ENCODE peak calls at places on chromosomes 5 and 9, in four cellular contexts. M, Q, R and H are unnamed samples.

GRCh38 chr9:97928968-97929604 is 6.8 kb upstream of the TRMO start:
- DNase-seq in M (no peak), Q (no peak), R (no peak), H (no peak)

GRCh38 chr5:151023651-151024050 is 3.3 kb downstream of the GPX3 start:
- DNase-seq in M (no peak), Q (no peak), R (no peak), H (peak)

GRCh38 chr5:4044881-4045280 is 449.2 kb downstream of the IRX1 start:
- DNase-seq in M (no peak), Q (no peak), R (no peak), H (no peak)

GRCh38 chr9:107044872-107045271 is 181.9 kb downstream of the ZNF462 start:
- DNase-seq in M (peak), Q (no peak), R (no peak), H (no peak)

GRCh38 chr5:68245325-68245724 is 29.8 kb downstream of the PIK3R1 start:
- DNase-seq in M (no peak), Q (no peak), R (no peak), H (no peak)

GRCh38 chr9:16571127-16571848 is 299.2 kb downstream of the BNC2 start:
- DNase-seq in M (no peak), Q (no peak), R (no peak), H (no peak)

GRCh38 chr9:80994892-80995291 is 694.5 kb downstream of the TLE1 start:
- DNase-seq in M (no peak), Q (no peak), R (no peak), H (no peak)

GRCh38 chr5:42691413-42691861 is 65.2 kb upstream of the CCDC152 start:
- DNase-seq in M (no peak), Q (no peak), R (no peak), H (no peak)

GRCh38 chr5:27472000-27472763 is 433.8 kb upstream of the CDH9 start:
- DNase-seq in M (peak), Q (peak), R (peak), H (peak)

GRCh38 chr5:29697786-29698414 is 1495.6 kb upstream of the CDH6 start:
- DNase-seq in M (no peak), Q (peak), R (no peak), H (peak)

GRCh38 chr9:104993291-104993963 is 65.5 kb upstream of the ABCA1 start:
- DNase-seq in M (peak), Q (peak), R (no peak), H (peak)

GRCh38 chr9:69554945-69555344 is 117.2 kb downstream of the APBA1 start:
- DNase-seq in M (no peak), Q (no peak), R (no peak), H (no peak)

GRCh38 chr9:91502913-91503649 is 79.4 kb upstream of the NFIL3 start:
- DNase-seq in M (no peak), Q (no peak), R (no peak), H (no peak)

GRCh38 chr9:37446401-37446800 is 18.8 kb downstream of the ZBTB5 start:
- DNase-seq in M (no peak), Q (no peak), R (no peak), H (no peak)

GRCh38 chr5:168976311-168976893 is 324.5 kb downstream of the SLIT3 start:
- DNase-seq in M (no peak), Q (no peak), R (no peak), H (no peak)

GRCh38 chr5:88883566-88884434 is 816 bp upstream of the MEF2C start:
- DNase-seq in M (peak), Q (no peak), R (no peak), H (peak)

GRCh38 chr9:109274768-109275596 is 45.9 kb downstream of the EPB41L4B start:
- DNase-seq in M (no peak), Q (no peak), R (no peak), H (no peak)

GRCh38 chr9:128276574-128277270 is 646 bp downstream of the SWI5 start:
- DNase-seq in M (peak), Q (no peak), R (no peak), H (peak)

GRCh38 chr9:96514825-96515218 is 64.9 kb downstream of the HABP4 start:
- DNase-seq in M (no peak), Q (no peak), R (no peak), H (no peak)

GRCh38 chr9:4718911-4719310 is 22.1 kb downstream of the AK3 start:
- DNase-seq in M (no peak), Q (no peak), R (no peak), H (no peak)

GRCh38 chr5:159620853-159621540 is 290.7 kb upstream of the IL12B start:
- DNase-seq in M (peak), Q (no peak), R (no peak), H (peak)

GRCh38 chr9:92911496-92912475 is 33.9 kb upstream of the ZNF484 start:
- DNase-seq in M (no peak), Q (peak), R (no peak), H (no peak)

GRCh38 chr9:111483419-111483861 is 743 bp downstream of the ECPAS start:
- DNase-seq in M (no peak), Q (peak), R (no peak), H (peak)

GRCh38 chr9:129867138-129868032 is 32.1 kb downstream of the USP20 start:
- DNase-seq in M (peak), Q (no peak), R (no peak), H (peak)

GRCh38 chr5:150670275-150670960 is 9.4 kb downstream of the MYOZ3 start:
- DNase-seq in M (no peak), Q (no peak), R (no peak), H (no peak)

GRCh38 chr5:161007879-161008278 is 155.9 kb upstream of the ATP10B start:
- DNase-seq in M (no peak), Q (no peak), R (no peak), H (no peak)

GRCh38 chr5:134524219-134524825 is 1.1 kb upstream of the JADE2 start:
- DNase-seq in M (peak), Q (no peak), R (no peak), H (peak)

GRCh38 chr5:126975791-126976190 is 54.6 kb downstream of the MARCHF3 start:
- DNase-seq in M (no peak), Q (no peak), R (no peak), H (no peak)

GRCh38 chr9:90478821-90479220 is 163.8 kb downstream of the DIRAS2 start:
- DNase-seq in M (no peak), Q (no peak), R (no peak), H (no peak)

GRCh38 chr9:23820731-23821399 is 5.2 kb downstream of the ELAVL2 start:
- DNase-seq in M (peak), Q (no peak), R (no peak), H (no peak)

GRCh38 chr9:83649080-83649479 is 26.1 kb downstream of the IDNK start:
- DNase-seq in M (peak), Q (peak), R (no peak), H (peak)

GRCh38 chr9:74721696-74722660 is 165.7 kb downstream of the TRPM6 start:
- DNase-seq in M (no peak), Q (peak), R (no peak), H (no peak)

GRCh38 chr5:126509339-126509738 is 85.7 kb downstream of the ALDH7A1 start:
- DNase-seq in M (no peak), Q (no peak), R (no peak), H (no peak)

GRCh38 chr9:83154821-83155220 is 91.9 kb upstream of the RASEF start:
- DNase-seq in M (no peak), Q (no peak), R (no peak), H (no peak)

GRCh38 chr5:43802119-43802518 is 199.1 kb downstream of the NNT start:
- DNase-seq in M (no peak), Q (no peak), R (no peak), H (no peak)

GRCh38 chr9:78982849-78983248 is 588.9 kb upstream of the TLE4 start:
- DNase-seq in M (no peak), Q (no peak), R (no peak), H (no peak)

GRCh38 chr9:123284658-123285057 is 16.3 kb upstream of the STRBP start:
- DNase-seq in M (no peak), Q (no peak), R (no peak), H (no peak)

GRCh38 chr5:4215143-4215542 is 619.5 kb downstream of the IRX1 start:
- DNase-seq in M (no peak), Q (no peak), R (no peak), H (no peak)

GRCh38 chr9:14478175-14479165 is 164.5 kb upstream of the NFIB start:
- DNase-seq in M (no peak), Q (no peak), R (no peak), H (no peak)
- TF ChIP-seq CBFB in M (no peak), Q (no peak), R (no peak), H (no peak)

DNA sequence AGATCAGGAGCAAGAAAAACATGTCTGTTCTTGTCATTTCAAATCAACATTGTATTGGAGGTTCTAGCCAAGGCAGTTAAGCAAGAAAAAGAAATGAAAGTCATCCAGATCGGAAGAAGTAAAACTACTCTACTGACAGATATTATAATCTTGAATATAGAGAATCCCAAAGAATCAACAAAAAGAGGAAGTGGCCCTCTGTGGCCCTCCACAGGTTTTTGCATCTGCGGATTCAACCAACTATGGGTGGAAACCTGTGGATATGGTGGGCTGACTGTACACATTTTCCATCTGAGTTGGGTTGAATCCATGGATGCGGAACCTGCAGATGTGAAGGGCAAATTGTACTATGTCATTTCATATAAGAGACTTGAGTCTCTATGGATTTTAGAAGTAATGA is 35.1 kb downstream of the GAS1 start:
- DNase-seq in M (no peak), Q (no peak), R (no peak), H (no peak)
- TF ChIP-seq CBFB in M (no peak), Q (no peak), R (no peak), H (no peak)

GRCh38 chr5:90802695-90803317 is 244.2 kb downstream of the ADGRV1 start:
- DNase-seq in M (peak), Q (peak), R (no peak), H (peak)
- TF ChIP-seq CBFB in M (no peak), Q (no peak), R (no peak), H (no peak)

DNA sequence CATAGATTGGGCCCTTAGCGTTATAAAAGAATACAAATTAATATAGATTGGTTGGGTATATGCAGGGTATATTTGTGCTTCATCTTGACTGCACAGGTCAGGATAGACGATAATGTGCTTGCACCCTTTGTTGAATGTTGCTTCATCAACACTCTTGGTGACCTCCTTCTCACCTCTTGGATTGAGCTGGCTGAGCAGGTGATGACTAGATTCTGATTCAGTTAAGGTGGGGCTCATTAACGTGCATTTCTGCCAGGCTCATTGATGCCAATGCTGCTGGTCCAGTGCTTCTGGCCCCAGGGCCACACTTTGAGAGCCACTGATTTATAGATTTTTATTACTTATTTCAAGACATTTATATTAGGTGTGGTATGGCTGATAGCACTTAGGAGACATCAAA is 27.7 kb downstream of the PCSK5 start:
- DNase-seq in M (no peak), Q (no peak), R (no peak), H (no peak)
- TF ChIP-seq CBFB in M (no peak), Q (no peak), R (no peak), H (no peak)

GRCh38 chr5:142529626-142530278 is 156.1 kb downstream of the FGF1 start:
- DNase-seq in M (no peak), Q (peak), R (no peak), H (no peak)
- TF ChIP-seq CBFB in M (no peak), Q (no peak), R (no peak), H (no peak)